ENCODE peak calls at places on chromosomes 2 and 18, in four cellular contexts. P is stomach, R is heart right ventricle, O is left lung. L is an unnamed sample. For H3K36me3, the result is how much of the 10 kb centered on the place peaks cover.

GRCh38 chr2:218024336-218024735 is 21.5 kb upstream of the TNS1 start:
- DNase-seq in P (peak), R (no peak), O (peak), L (no peak)

GRCh38 chr18:61569176-61569892 is 236.1 kb downstream of the CDH20 start:
- DNase-seq in P (no peak), R (peak), O (no peak), L (no peak)

GRCh38 chr2:100529900-100530299 is 32.9 kb upstream of the PDCL3 start:
- DNase-seq in P (no peak), R (no peak), O (no peak), L (no peak)

GRCh38 chr2:27720004-27720551 is 51.4 kb upstream of the MRPL33 start:
- DNase-seq in P (peak), R (no peak), O (peak), L (no peak)

GRCh38 chr2:145292166-145292565 is 772.2 kb upstream of the ZEB2 start:
- DNase-seq in P (no peak), R (no peak), O (no peak), L (no peak)

GRCh38 chr2:241108271-241109209 is 6.5 kb upstream of the MTERF4 start:
- DNase-seq in P (no peak), R (no peak), O (no peak), L (peak)

GRCh38 chr2:167988296-167988695 is 259.1 kb downstream of the STK39 start:
- DNase-seq in P (no peak), R (no peak), O (no peak), L (no peak)

GRCh38 chr2:138942466-138942865 is 162.3 kb upstream of the NXPH2 start:
- DNase-seq in P (no peak), R (no peak), O (no peak), L (no peak)

GRCh38 chr2:176129825-176130152 is 284 bp downstream of the HOXD8 start:
- DNase-seq in P (no peak), R (no peak), O (no peak), L (no peak)

GRCh38 chr2:240687741-240688562 is 3.7 kb upstream of the AQP12A start:
- DNase-seq in P (no peak), R (no peak), O (no peak), L (no peak)

GRCh38 chr2:223950448-223951347 is 5.6 kb upstream of the WDFY1 start:
- DNase-seq in P (no peak), R (no peak), O (no peak), L (no peak)

GRCh38 chr2:124136110-124136509 is 111.0 kb downstream of the CNTNAP5 start:
- DNase-seq in P (no peak), R (no peak), O (no peak), L (no peak)

DNA sequence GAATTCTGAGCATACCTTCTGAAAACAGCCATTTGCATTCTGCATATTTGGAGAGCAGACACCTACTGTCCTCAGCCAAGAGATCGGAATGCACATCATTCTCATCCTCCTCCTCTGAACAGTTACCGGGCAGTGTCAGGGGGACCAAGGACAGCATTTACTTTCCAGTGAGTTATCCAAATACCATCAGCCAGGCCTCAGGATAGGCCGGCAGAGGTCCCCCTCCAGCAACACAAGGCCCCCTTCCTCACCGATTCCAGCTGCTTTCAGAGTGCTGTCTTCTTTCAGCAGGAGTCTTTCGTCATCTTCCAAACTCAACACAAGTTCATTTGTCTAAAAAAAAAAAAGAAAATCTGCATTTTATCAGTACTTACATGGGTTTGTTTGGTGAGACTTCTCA is 55.3 kb downstream of the C2orf76 start:
- DNase-seq in P (no peak), R (no peak), O (no peak), L (no peak)
- H3K27ac ChIP-seq in P (no peak), R (no peak), O (no peak), L (no peak)

GRCh38 chr18:12604445-12605007 is 53.4 kb downstream of the SPIRE1 start:
- DNase-seq in P (no peak), R (no peak), O (no peak), L (no peak)
- TF ChIP-seq CTCF in P (no peak), R (no peak), O (no peak), L (no peak)

DNA sequence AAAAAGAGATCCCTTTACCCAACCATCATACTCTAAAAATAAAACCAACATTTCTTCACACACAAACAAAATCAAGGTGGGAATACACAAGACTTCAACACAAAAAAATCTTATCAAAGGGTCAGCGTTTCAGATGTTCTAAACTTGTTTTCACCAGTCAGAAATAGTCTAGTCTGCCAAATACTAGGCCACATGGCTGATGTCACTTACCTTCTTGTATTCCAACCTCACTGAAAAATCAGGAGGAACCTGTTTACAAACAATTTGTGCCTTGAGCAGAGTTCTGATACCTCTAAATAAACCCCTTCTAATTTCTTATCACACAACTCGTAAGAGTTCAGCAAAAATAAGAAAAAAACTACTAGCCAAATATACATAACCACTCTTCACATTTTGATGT is 20.1 kb downstream of the FEZ2 start:
- DNase-seq in P (no peak), R (no peak), O (no peak), L (no peak)
- H3K36me3 ChIP-seq in P (under half), R (half or more), O (half or more), L (under half)

GRCh38 chr2:225032249-225032648 is 10.0 kb downstream of the DOCK10 start:
- DNase-seq in P (no peak), R (no peak), O (no peak), L (no peak)
- H3K27ac ChIP-seq in P (no peak), R (no peak), O (no peak), L (no peak)

GRCh38 chr2:52416340-52416739 is 1351.3 kb upstream of the CHAC2 start:
- DNase-seq in P (no peak), R (no peak), O (no peak), L (no peak)
- TF ChIP-seq CTCF in P (no peak), R (no peak), O (no peak), L (no peak)

DNA sequence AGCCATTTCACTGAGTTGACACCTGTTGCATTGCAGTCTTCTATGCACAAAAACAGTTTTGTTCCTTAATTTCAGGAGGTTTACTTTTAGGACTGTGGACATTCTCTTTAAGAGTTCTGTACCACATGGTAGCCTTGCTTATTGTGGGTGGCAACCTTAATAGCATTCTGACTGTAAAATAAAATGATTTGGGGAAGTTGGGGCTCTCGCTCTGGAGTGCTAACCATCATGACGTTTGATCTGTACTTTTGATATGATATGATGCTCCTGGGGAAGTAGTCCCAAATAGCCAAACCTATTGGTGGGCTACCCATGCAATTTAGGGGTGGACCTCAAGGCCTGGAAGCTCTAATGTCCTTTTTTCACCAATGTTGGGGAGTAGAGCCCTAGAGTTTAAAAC is 3.4 kb downstream of the CTLA4 start:
- DNase-seq in P (no peak), R (no peak), O (no peak), L (no peak)
- H3K36me3 ChIP-seq in P (under half), R (under half), O (under half), L (under half)

GRCh38 chr18:23827681-23828080 is 138.4 kb downstream of the LAMA3 start:
- DNase-seq in P (no peak), R (no peak), O (no peak), L (no peak)
- H3K27ac ChIP-seq in P (no peak), R (no peak), O (no peak), L (no peak)

GRCh38 chr2:155747531-155747930 is 585.0 kb downstream of the NR4A2 start:
- DNase-seq in P (no peak), R (no peak), O (no peak), L (no peak)

GRCh38 chr2:155748126-155748525 is 584.4 kb downstream of the NR4A2 start:
- DNase-seq in P (no peak), R (no peak), O (no peak), L (no peak)
- TF ChIP-seq CTCF in P (no peak), R (no peak), O (no peak), L (no peak)

DNA sequence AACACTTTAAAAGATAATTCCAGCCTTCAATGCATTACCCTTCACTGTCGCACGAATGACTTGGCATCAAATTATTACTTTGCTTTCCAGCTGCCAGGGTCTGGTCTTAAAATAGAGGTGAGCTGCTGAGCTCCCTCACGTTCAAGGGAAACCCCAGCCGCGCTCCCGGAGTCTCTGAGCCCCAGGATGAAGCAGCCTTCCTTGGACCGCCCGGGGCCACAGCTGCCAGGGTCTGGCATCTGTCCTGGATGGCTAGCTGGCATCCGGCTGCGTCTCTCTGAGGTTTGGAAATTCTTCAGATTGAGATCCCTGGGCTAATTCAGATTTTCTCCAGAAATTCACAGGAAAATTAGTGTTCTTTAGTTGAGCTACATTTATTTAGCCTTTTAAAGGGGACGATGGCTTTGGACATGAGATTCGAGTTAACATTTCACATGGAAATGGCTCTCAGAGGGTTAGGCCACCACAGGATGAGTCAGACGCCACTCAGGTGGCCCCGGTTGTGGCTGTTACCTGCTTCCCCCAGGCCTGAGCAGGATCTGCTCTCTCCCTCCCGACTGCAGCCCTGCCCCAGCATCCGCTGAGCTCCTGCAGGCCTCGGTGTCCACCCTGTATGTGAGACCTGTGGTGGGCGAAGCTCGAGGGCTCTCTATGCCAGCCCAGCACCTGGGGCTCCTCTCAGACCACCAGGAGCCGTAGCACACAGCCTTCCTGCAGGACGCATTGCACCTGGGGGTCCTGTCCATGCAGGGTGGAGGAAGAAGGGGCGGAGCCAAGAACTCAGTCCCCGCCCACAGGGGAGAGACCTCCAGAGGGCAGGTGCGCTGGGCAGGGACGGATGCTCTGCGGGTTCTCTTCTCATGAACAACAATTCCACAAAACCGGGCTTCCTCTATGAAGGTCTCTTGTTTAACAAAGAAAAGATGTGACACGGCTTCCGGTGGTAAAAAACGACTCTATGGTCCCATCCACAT is 255.5 kb downstream of the TWIST2 start:
- DNase-seq in P (no peak), R (no peak), O (no peak), L (no peak)
- H3K36me3 ChIP-seq in P (half or more), R (half or more), O (half or more), L (under half)